ENCODE peak calls at places on chromosome 21, in nine cellular contexts. B is body of pancreas, Y is heart left ventricle, G is spleen, N is suprapubic skin, A is right lobe of liver, U is transverse colon, Z is stomach, T is ovary. H is an unnamed sample. For H3K9me3, the result is how much of the 10 kb centered on the place peaks cover.

GRCh38 chr21:41754481-41754891 is 12.4 kb downstream of the RIPK4 start:
- DNase-seq in B (peak), Y (no peak), G (no peak), N (no peak), A (no peak), U (no peak), Z (no peak), T (no peak), H (no peak)

GRCh38 chr21:32064511-32064910 is 191.7 kb downstream of the HUNK start:
- DNase-seq in B (no peak), Y (no peak), G (no peak), N (no peak), A (no peak), U (no peak), Z (no peak), T (no peak), H (no peak)

GRCh38 chr21:42161957-42162681 is 56.8 kb upstream of the ABCG1 start:
- DNase-seq in B (no peak), Y (no peak), G (no peak), N (peak), A (no peak), U (no peak), Z (no peak), T (no peak), H (no peak)

GRCh38 chr21:35086357-35086756 is 37.3 kb upstream of the RUNX1 start:
- DNase-seq in B (no peak), Y (no peak), G (no peak), N (no peak), A (no peak), U (no peak), Z (no peak), T (no peak), H (no peak)

GRCh38 chr21:31347435-31348032 is 3.5 kb upstream of the TIAM1 start:
- DNase-seq in B (no peak), Y (no peak), G (no peak), N (no peak), A (no peak), U (no peak), Z (no peak), T (no peak), H (no peak)

GRCh38 chr21:43276811-43277210 is 108.0 kb downstream of the CRYAA start:
- DNase-seq in B (no peak), Y (peak), G (peak), N (no peak), A (peak), U (no peak), Z (no peak), T (no peak), H (no peak)

GRCh38 chr21:43006874-43007208 is 32.5 kb downstream of the PKNOX1 start:
- DNase-seq in B (no peak), Y (no peak), G (no peak), N (no peak), A (no peak), U (no peak), Z (no peak), T (no peak), H (no peak)

GRCh38 chr21:33896691-33897090 is 18.9 kb downstream of the ATP5PO start:
- DNase-seq in B (no peak), Y (no peak), G (no peak), N (no peak), A (no peak), U (no peak), Z (no peak), T (no peak), H (no peak)

GRCh38 chr21:40516336-40516735 is 330.6 kb downstream of the DSCAM start:
- DNase-seq in B (no peak), Y (peak), G (no peak), N (peak), A (no peak), U (peak), Z (no peak), T (no peak), H (no peak)

GRCh38 chr21:33212159-33212851 is 17.4 kb upstream of the IFNAR2 start:
- DNase-seq in B (no peak), Y (no peak), G (no peak), N (no peak), A (no peak), U (no peak), Z (no peak), T (no peak), H (no peak)

GRCh38 chr21:24825348-24825747 is 781.9 kb downstream of the MRPL39 start:
- DNase-seq in B (no peak), Y (no peak), G (no peak), N (no peak), A (no peak), U (no peak), Z (no peak), T (no peak), H (no peak)

GRCh38 chr21:24823247-24823646 is 784.0 kb downstream of the MRPL39 start:
- DNase-seq in B (no peak), Y (no peak), G (no peak), N (no peak), A (no peak), U (no peak), Z (no peak), T (no peak), H (no peak)

GRCh38 chr21:24829397-24829796 is 777.9 kb downstream of the MRPL39 start:
- DNase-seq in B (no peak), Y (no peak), G (no peak), N (no peak), A (no peak), U (no peak), Z (no peak), T (no peak), H (no peak)

GRCh38 chr21:24824209-24824608 is 783.1 kb downstream of the MRPL39 start:
- DNase-seq in B (no peak), Y (no peak), G (no peak), N (no peak), A (no peak), U (no peak), Z (no peak), T (no peak), H (no peak)

GRCh38 chr21:24826822-24827221 is 780.5 kb downstream of the MRPL39 start:
- DNase-seq in B (no peak), Y (no peak), G (no peak), N (no peak), A (no peak), U (no peak), Z (no peak), T (no peak), H (no peak)
- H3K9me3 ChIP-seq in B (under half), Y (under half), G (under half), N (under half), A (under half), U (under half), Z (under half), T (under half), H (under half)

GRCh38 chr21:21057349-21058062 is 59.3 kb downstream of the NCAM2 start:
- DNase-seq in B (no peak), Y (no peak), G (no peak), N (no peak), A (no peak), U (no peak), Z (no peak), T (no peak), H (no peak)
- TF ChIP-seq POLR2A in B (no peak), Y (no peak), G (no peak), N (no peak), A (no peak), U (no peak), Z (no peak), T (no peak), H (no peak)

DNA sequence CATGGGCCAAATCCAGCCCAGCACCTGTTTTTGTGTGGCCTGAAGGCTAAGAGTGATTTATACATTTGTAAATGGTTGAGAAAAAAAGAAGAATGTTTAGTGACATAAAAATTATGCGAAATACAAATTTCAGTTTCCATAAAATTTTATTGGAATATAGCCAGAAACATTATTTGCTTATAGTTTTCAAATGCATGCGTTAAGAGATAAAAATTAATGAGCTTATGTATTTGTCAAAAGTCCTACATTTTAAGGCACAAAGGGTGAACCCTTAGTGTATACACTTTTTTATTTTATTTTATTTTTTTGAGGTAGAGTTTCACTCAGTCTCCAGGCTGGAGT is 2.1 kb downstream of the MORC3 start:
- DNase-seq in B (no peak), Y (no peak), G (no peak), N (no peak), A (no peak), U (no peak), Z (no peak), T (no peak), H (no peak)
- H3K4me3 ChIP-seq in B (no peak), Y (peak), G (peak), N (peak), A (peak), U (no peak), Z (peak), T (no peak), H (peak)

GRCh38 chr21:15841856-15842564 is 112.2 kb downstream of the USP25 start:
- DNase-seq in B (no peak), Y (no peak), G (no peak), N (no peak), A (no peak), U (no peak), Z (no peak), T (no peak), H (no peak)

GRCh38 chr21:15839601-15840000 is 109.8 kb downstream of the USP25 start:
- DNase-seq in B (no peak), Y (no peak), G (no peak), N (no peak), A (no peak), U (no peak), Z (no peak), T (no peak), H (no peak)

GRCh38 chr21:15843766-15844165 is 114.0 kb downstream of the USP25 start:
- DNase-seq in B (no peak), Y (no peak), G (no peak), N (no peak), A (no peak), U (no peak), Z (no peak), T (no peak), H (no peak)

GRCh38 chr21:15840406-15840805 is 110.6 kb downstream of the USP25 start:
- DNase-seq in B (no peak), Y (no peak), G (no peak), N (no peak), A (no peak), U (no peak), Z (no peak), T (no peak), H (no peak)

DNA sequence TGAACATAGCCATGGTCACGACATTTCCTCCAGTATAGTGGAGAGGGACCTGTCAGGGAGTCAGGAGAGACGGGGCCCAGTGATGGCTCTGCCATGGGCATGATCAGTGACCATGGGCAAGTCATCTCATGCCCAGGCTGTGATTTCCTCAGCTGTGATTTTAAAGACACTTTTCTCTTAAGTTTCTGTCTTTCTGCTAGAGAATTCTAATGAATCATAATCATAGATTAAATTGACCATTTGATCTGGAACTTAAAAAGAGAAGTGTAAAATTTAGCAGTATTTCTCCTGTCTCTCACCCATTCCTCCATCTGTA is 112.7 kb downstream of the USP25 start:
- DNase-seq in B (no peak), Y (no peak), G (no peak), N (no peak), A (no peak), U (no peak), Z (no peak), T (no peak), H (no peak)
- H3K9me3 ChIP-seq in B (under half), Y (under half), G (under half), N (under half), A (under half), U (under half), Z (under half), T (under half), H (under half)

DNA sequence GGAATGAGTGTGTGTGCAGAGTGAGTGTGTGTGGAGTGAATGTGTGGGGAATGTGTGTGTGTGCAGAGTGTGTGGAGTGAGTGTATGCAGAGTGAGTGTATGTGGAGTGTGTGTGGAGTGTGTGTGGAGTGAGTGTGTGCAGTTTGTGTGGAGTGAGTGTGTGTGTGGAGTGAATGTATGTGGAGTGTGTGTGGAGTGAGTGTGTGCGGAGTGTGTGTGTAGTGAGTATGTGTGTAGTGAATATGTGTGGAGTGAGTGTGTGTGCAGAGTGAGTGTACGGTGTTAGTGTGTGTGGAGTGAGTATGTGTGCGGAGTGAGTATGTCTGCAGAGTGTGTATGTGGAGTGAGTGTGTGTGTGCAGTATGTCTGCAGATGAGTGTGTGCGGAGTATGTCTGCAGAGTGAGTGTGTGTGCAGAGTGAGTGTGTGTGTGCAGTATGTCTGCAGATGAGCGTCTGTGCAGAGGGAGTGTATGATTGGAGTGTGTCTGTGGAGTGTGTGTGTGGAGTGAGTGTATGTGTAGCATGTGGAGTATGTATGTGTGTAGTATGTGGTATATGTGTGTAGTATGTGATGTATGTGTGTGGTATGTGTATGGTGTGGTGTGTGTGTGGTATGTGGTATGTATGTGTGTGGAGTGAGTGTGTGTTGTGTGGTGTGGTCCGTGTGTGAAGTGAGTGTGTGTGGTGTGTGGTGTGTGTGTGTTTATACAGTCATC is 59.7 kb upstream of the CLDN14 start:
- DNase-seq in B (no peak), Y (no peak), G (no peak), N (no peak), A (no peak), U (no peak), Z (no peak), T (no peak), H (no peak)
- TF ChIP-seq POLR2A in B (no peak), Y (no peak), G (no peak), N (no peak), A (no peak), U (no peak), Z (no peak), T (no peak), H (no peak)

GRCh38 chr21:44845418-44846200 is 27.7 kb upstream of the SUMO3 start:
- DNase-seq in B (peak), Y (peak), G (peak), N (no peak), A (peak), U (peak), Z (peak), T (no peak), H (no peak)
- H3K4me3 ChIP-seq in B (no peak), Y (peak), G (peak), N (peak), A (peak), U (no peak), Z (peak), T (peak), H (peak)

GRCh38 chr21:10616535-10616934 is 95.2 kb downstream of the TPTE start:
- DNase-seq in B (no peak), Y (no peak), G (peak), N (no peak), A (peak), U (no peak), Z (no peak), T (no peak), H (no peak)
- H3K9me3 ChIP-seq in B (under half), Y (under half), G (under half), N (under half), A (under half), U (under half), Z (half or more), T (under half), H (under half)

DNA sequence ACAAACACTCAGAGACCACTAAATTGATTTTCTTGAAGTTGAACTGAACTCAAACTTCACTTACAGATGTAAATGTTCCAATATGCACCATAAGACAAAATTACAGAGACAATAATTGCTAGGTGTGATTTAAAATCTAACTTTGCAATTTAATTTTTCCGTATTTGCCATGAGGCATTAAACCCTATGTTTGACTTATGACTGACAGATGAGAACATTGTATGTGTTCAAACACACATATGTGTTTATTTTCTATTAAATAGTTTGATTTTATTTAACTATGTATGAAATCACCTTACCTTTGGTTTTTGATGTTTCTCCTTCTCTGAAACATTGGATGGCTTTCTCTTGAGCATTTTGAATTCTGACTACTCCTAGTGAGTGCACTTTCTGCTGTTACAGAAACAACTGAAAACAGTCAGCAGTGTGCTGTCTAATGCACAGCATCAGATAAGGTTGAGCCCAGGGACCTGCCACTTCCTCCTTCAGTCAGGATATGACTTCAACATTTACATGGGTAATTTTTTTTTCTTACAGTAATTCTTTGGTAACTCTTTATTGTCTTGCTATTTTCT is at the start of gene SAMSN1:
- DNase-seq in B (peak), Y (peak), G (peak), N (no peak), A (peak), U (peak), Z (peak), T (no peak), H (no peak)
- TF ChIP-seq POLR2A in B (no peak), Y (no peak), G (peak), N (no peak), A (peak), U (peak), Z (peak), T (no peak), H (peak)